ENCODE peak calls at places on chromosomes 7 and 10, in nine cellular contexts. Q, M, X, C, A, F, B, D and O are unnamed samples.

GRCh38 chr7:2465928-2466327 is 10.3 kb downstream of the GRIFIN start:
- DNase-seq in B (no peak), Q (no peak), F (no peak), A (no peak), C (no peak), M (no peak), X (no peak), D (no peak), O (no peak)

GRCh38 chr7:134071355-134072331 is 55.5 kb upstream of the LRGUK start:
- DNase-seq in X (no peak), Q (no peak), B (no peak), C (no peak), F (no peak), D (no peak), A (no peak), M (no peak), O (no peak)

GRCh38 chr7:2637505-2638223 is 5.9 kb downstream of the TTYH3 start:
- DNase-seq in A (no peak), C (no peak), D (peak; percentile 67), X (no peak), Q (peak; percentile 71), B (no peak), M (peak; percentile 69), F (no peak), O (no peak)

GRCh38 chr7:130180571-130180971 is 24.6 kb downstream of the TMEM209 start:
- DNase-seq in B (no peak), X (peak; percentile 92), F (no peak), M (no peak), Q (no peak), C (peak; percentile 36), D (no peak), A (no peak), O (peak; percentile 74)

GRCh38 chr10:50291261-50291850 is 40.0 kb upstream of the ASAH2 start:
- DNase-seq in F (peak; percentile 40), B (no peak), M (no peak), Q (no peak), A (no peak), D (no peak), C (peak; percentile 43), X (peak; percentile 12), O (peak; percentile 44)

GRCh38 chr10:36534471-36535002 is 590.9 kb upstream of the ANKRD30A start:
- DNase-seq in Q (no peak), A (peak; percentile 81), D (no peak), M (no peak), X (peak; percentile 84), F (peak; percentile 61), C (peak; percentile 92), B (no peak), O (peak; percentile 98)

GRCh38 chr7:111727905-111728634 is 165.8 kb upstream of the IMMP2L start:
- DNase-seq in F (no peak), X (no peak), M (no peak), Q (no peak), C (no peak), A (no peak), D (no peak), B (no peak), O (no peak)

GRCh38 chr7:22942191-22942590 is 71.7 kb downstream of the HYCC1 start:
- DNase-seq in Q (no peak), F (no peak), X (no peak), C (no peak), A (no peak), M (no peak), B (no peak), D (no peak), O (no peak)

GRCh38 chr10:132836832-132837540 is 51.0 kb upstream of the NKX6-2 start:
- DNase-seq in C (no peak), Q (no peak), M (no peak), X (peak; percentile 2), D (no peak), B (peak; percentile 36), A (no peak), F (peak; percentile 40), O (peak; percentile 23)

GRCh38 chr7:156234192-156234591 is 406.4 kb upstream of the RNF32 start:
- DNase-seq in D (no peak), Q (no peak), F (no peak), C (no peak), A (no peak), B (no peak), M (no peak), X (no peak), O (no peak)

GRCh38 chr10:132788180-132788830 is 2.4 kb upstream of the NKX6-2 start:
- DNase-seq in X (peak; percentile 18), F (peak; percentile 22), M (no peak), D (peak; percentile 18), B (no peak), Q (no peak), C (peak; percentile 9), A (no peak), O (peak; percentile 21)

GRCh38 chr7:128447944-128448556 is 7.6 kb upstream of the HILPDA start:
- DNase-seq in B (no peak), C (no peak), F (no peak), A (no peak), Q (no peak), X (no peak), M (no peak), D (no peak), O (no peak)

GRCh38 chr7:121456785-121457359 is 60.8 kb upstream of the FAM3C start:
- DNase-seq in X (no peak), C (no peak), F (no peak), B (no peak), Q (no peak), A (no peak), D (no peak), M (no peak), O (no peak)

GRCh38 chr10:124353896-124354295 is 64.8 kb downstream of the OAT start:
- DNase-seq in B (no peak), M (no peak), D (no peak), F (no peak), X (no peak), A (no peak), C (no peak), Q (no peak), O (no peak)

GRCh38 chr7:125059861-125060456 is 130.3 kb upstream of the POT1 start:
- DNase-seq in M (no peak), C (peak; percentile 56), A (no peak), X (peak; percentile 6), B (no peak), F (peak; percentile 33), Q (no peak), D (no peak), O (peak; percentile 13)

GRCh38 chr7:135798104-135798503 is 49.5 kb upstream of the FAM180A start:
- DNase-seq in Q (no peak), C (no peak), B (no peak), X (no peak), F (no peak), A (no peak), D (no peak), M (no peak), O (no peak)

GRCh38 chr7:100220833-100221718 is 1.3 kb downstream of the PVRIG start:
- DNase-seq in C (no peak), A (no peak), B (no peak), F (no peak), Q (no peak), X (no peak), M (no peak), D (peak; percentile 68), O (no peak)

GRCh38 chr10:77605466-77605865 is 32.1 kb downstream of the KCNMA1 start:
- DNase-seq in B (no peak), C (no peak), M (no peak), A (no peak), X (no peak), F (no peak), Q (no peak), D (no peak), O (no peak)

GRCh38 chr7:26101471-26102151 is 50.4 kb upstream of the NFE2L3 start:
- DNase-seq in A (no peak), M (peak; percentile 21), B (no peak), X (no peak), C (no peak), D (peak; percentile 21), Q (no peak), F (no peak), O (no peak)

GRCh38 chr7:54544356-54545240 is 2.4 kb downstream of the VSTM2A start:
- DNase-seq in M (no peak), A (no peak), F (no peak), X (no peak), D (no peak), C (no peak), B (no peak), Q (no peak), O (no peak)

GRCh38 chr7:28376634-28377033 is 35.7 kb upstream of the CREB5 start:
- DNase-seq in C (no peak), F (no peak), A (no peak), D (no peak), M (no peak), X (no peak), B (no peak), Q (no peak), O (no peak)

GRCh38 chr10:120314426-120314825 is 142.6 kb upstream of the PLPP4 start:
- DNase-seq in M (no peak), F (no peak), D (no peak), Q (no peak), C (no peak), X (no peak), A (no peak), B (no peak), O (no peak)

GRCh38 chr10:107264742-107265141 is 100.2 kb upstream of the SORCS1 start:
- DNase-seq in B (no peak), M (no peak), D (no peak), X (no peak), Q (no peak), C (no peak), A (no peak), F (no peak), O (no peak)
- TF ChIP-seq CTCF in B (no peak), M (no peak), D (no peak), X (no peak), Q (no peak), C (no peak), A (no peak), F (no peak), O (no peak)

GRCh38 chr7:78018541-78019456 is 220.2 kb downstream of the PHTF2 start:
- DNase-seq in F (peak; percentile 68), X (peak; percentile 57), C (peak; percentile 45), D (peak; percentile 44), A (no peak), B (peak; percentile 40), Q (peak; percentile 33), M (peak; percentile 39), O (peak; percentile 80)
- H3K4me3 ChIP-seq in F (peak overlapping the region; percentile 20), X (peak overlapping the region; percentile 37), C (peak overlapping the region; percentile 34), D (peak overlapping the region; percentile 49), A (peak overlapping the region; percentile 29), B (no peak overlapping the region), Q (peak overlapping the region; percentile 70), M (peak overlapping the region; percentile 72), O (peak overlapping the region; percentile 34)

GRCh38 chr10:95208702-95209391 is 14.8 kb downstream of the ACSM6 start:
- DNase-seq in A (no peak), M (no peak), B (no peak), F (peak; percentile 26), C (peak; percentile 24), X (no peak), D (no peak), Q (no peak), O (no peak)
- TF ChIP-seq CTCF in A (peak; percentile 37), M (peak; percentile 19), B (no peak), F (peak; percentile 31), C (no peak), X (peak; percentile 12), D (no peak), Q (peak; percentile 47), O (peak; percentile 41)

DNA sequence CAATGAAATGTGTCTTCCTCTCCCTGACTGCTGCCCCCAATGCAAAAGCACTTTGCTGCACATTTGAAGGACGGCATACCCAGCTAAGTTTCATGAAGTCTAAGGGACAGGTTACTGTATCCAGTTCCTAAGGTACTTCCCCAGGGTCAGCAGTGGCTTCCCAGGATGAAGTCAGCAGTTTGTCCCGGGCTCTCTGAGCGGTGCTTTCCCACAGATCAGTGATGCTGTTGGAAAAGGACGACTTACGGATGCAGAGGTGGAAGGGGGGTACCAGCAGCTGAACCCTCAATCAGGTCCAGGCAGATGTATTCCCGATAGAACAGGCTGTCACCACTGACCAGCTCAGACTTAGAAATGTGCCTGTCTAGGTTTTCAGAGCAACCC is 303.5 kb downstream of the PRPF18 start:
- DNase-seq in D (no peak), A (no peak), B (no peak), Q (no peak), M (no peak), X (peak; percentile 57), F (no peak), C (peak; percentile 47), O (peak; percentile 17)
- H3K4me3 ChIP-seq in D (peak overlapping the region; percentile 28), A (peak overlapping the region; percentile 60), B (no peak overlapping the region), Q (peak overlapping the region; percentile 77), M (peak overlapping the region; percentile 66), X (peak overlapping the region; percentile 74), F (peak overlapping the region; percentile 54), C (peak overlapping the region; percentile 72), O (peak overlapping the region; percentile 71)